ENCODE peak calls at places on chromosomes 3 and 15, in six cellular contexts. A is upper lobe of right lung, M is psoas muscle, T is kidney epithelial cell, Y is heart left ventricle, N is suprapubic skin. Q is an unnamed sample.

GRCh38 chr15:88476635-88477038 is 9.1 kb downstream of the MRPS11 start:
- DNase-seq in A (no peak), M (no peak), T (no peak), Y (peak; percentile 34), N (peak; percentile 55), Q (no peak)

GRCh38 chr3:197456271-197457091 is 99.3 kb downstream of the BDH1 start:
- DNase-seq in A (peak; percentile 93), M (peak; percentile 92), T (peak; percentile 64), Y (peak; percentile 86), N (peak; percentile 94), Q (peak; percentile 87)

GRCh38 chr3:59540241-59540640 is 490.4 kb upstream of the CFAP20DC start:
- DNase-seq in A (no peak), M (no peak), T (no peak), Y (no peak), N (no peak), Q (no peak)

GRCh38 chr3:31213869-31214486 is 318.7 kb upstream of the STT3B start:
- DNase-seq in A (no peak), M (no peak), T (no peak), Y (no peak), N (no peak), Q (no peak)

GRCh38 chr15:66962522-66962921 is 102.9 kb upstream of the SMAD3 start:
- DNase-seq in A (no peak), M (no peak), T (no peak), Y (no peak), N (no peak), Q (no peak)

GRCh38 chr3:129708328-129708861 is 101.9 kb upstream of the PLXND1 start:
- DNase-seq in A (no peak), M (no peak), T (no peak), Y (no peak), N (no peak), Q (no peak)

GRCh38 chr15:40130799-40131502 is 22.3 kb upstream of the BMF start:
- DNase-seq in A (no peak), M (no peak), T (no peak), Y (no peak), N (peak; percentile 20), Q (no peak)

GRCh38 chr15:95629503-95630168 is 700.9 kb upstream of the NR2F2 start:
- DNase-seq in A (no peak), M (no peak), T (no peak), Y (no peak), N (no peak), Q (no peak)

GRCh38 chr15:78341057-78341763 is 1.1 kb downstream of the CRABP1 start:
- DNase-seq in A (no peak), M (no peak), T (no peak), Y (no peak), N (no peak), Q (peak; percentile 22)

GRCh38 chr15:68808091-68808490 is 12.6 kb downstream of the ANP32A start:
- DNase-seq in A (no peak), M (no peak), T (no peak), Y (no peak), N (no peak), Q (no peak)

GRCh38 chr3:4979401-4980228 is at the start of gene BHLHE40:
- DNase-seq in A (no peak), M (no peak), T (no peak), Y (no peak), N (no peak), Q (peak; percentile 96)

GRCh38 chr3:50649451-50649931 is 25.2 kb upstream of the DOCK3 start:
- DNase-seq in A (no peak), M (peak; percentile 68), T (no peak), Y (peak; percentile 83), N (no peak), Q (no peak)

GRCh38 chr3:44555753-44556152 is 760 bp downstream of the ZKSCAN7 start:
- DNase-seq in A (no peak), M (no peak), T (no peak), Y (no peak), N (no peak), Q (no peak)

GRCh38 chr15:66919421-66919820 is 146.0 kb upstream of the SMAD3 start:
- DNase-seq in A (no peak), M (no peak), T (no peak), Y (no peak), N (no peak), Q (no peak)

GRCh38 chr3:52061116-52061910 is 4.9 kb upstream of the DUSP7 start:
- DNase-seq in A (no peak), M (no peak), T (no peak), Y (no peak), N (no peak), Q (no peak)

GRCh38 chr3:108493862-108494261 is 16.5 kb downstream of the MYH15 start:
- DNase-seq in A (no peak), M (no peak), T (no peak), Y (no peak), N (no peak), Q (peak; percentile 47)

GRCh38 chr3:98869391-98869790 is 32.1 kb downstream of the DCBLD2 start:
- DNase-seq in A (no peak), M (no peak), T (no peak), Y (no peak), N (no peak), Q (no peak)

GRCh38 chr3:195416795-195417194 is 26.0 kb downstream of the ACAP2 start:
- DNase-seq in A (no peak), M (no peak), T (no peak), Y (no peak), N (no peak), Q (no peak)

GRCh38 chr3:132414841-132415240 is 2.5 kb upstream of the DNAJC13 start:
- DNase-seq in A (no peak), M (no peak), T (no peak), Y (no peak), N (no peak), Q (no peak)

GRCh38 chr15:67708500-67708899 is 116.8 kb upstream of the SKOR1 start:
- DNase-seq in A (no peak), M (no peak), T (no peak), Y (no peak), N (no peak), Q (no peak)

GRCh38 chr3:168096210-168096795 is 579 bp upstream of the GOLIM4 start:
- DNase-seq in A (peak; percentile 79), M (peak; percentile 75), T (peak; percentile 72), Y (peak; percentile 54), N (peak; percentile 78), Q (peak; percentile 69)

GRCh38 chr3:66268864-66269263 is 48.1 kb downstream of the SLC25A26 start:
- DNase-seq in A (no peak), M (no peak), T (no peak), Y (no peak), N (no peak), Q (no peak)

GRCh38 chr3:52520716-52521487 is 12.8 kb downstream of the NT5DC2 start:
- DNase-seq in A (no peak), M (peak; percentile 42), T (no peak), Y (no peak), N (no peak), Q (no peak)

GRCh38 chr3:41117398-41117870 is 81.9 kb upstream of the CTNNB1 start:
- DNase-seq in A (peak; percentile 98), M (peak; percentile 89), T (peak; percentile 88), Y (peak; percentile 90), N (peak; percentile 91), Q (peak; percentile 98)
- H3K4me3 ChIP-seq in A (no peak overlapping the region), M (no peak overlapping the region), T (no peak overlapping the region), Y (peak overlapping the region; percentile 5), N (no peak overlapping the region), Q (no peak overlapping the region)

DNA sequence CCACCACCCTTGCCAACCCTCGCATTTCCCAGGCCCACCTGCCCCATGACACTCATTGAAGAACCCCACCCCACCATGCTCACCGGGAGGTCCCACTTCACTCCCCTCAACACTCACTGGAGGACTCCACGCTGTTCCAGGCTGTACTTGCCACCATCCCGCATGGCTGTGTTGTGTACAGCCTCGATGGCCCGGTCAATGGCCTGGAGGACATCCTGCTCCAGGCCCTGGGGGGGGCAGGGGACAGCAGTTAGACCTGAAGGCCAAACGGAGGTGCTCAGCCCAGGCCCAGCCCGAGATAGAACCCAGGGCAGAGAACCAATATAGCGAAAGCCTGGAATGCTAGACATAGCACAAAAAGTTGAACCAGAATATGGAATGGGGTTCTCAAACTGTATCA is 2.9 kb downstream of the NCKIPSD start:
- DNase-seq in A (no peak), M (no peak), T (no peak), Y (no peak), N (no peak), Q (no peak)
- H3K36me3 ChIP-seq in A (peaks cover 41% of the 10 kb centered on the region), M (peaks cover 50% of the 10 kb centered on the region), T (peaks cover 3% of the 10 kb centered on the region), Y (peaks cover 6% of the 10 kb centered on the region), N (peaks cover 55% of the 10 kb centered on the region), Q (peaks cover 52% of the 10 kb centered on the region)

GRCh38 chr3:14151471-14152083 is 26.7 kb downstream of the TMEM43 start:
- DNase-seq in A (no peak), M (no peak), T (no peak), Y (no peak), N (no peak), Q (no peak)

GRCh38 chr3:14153663-14154062 is 24.7 kb downstream of the XPC start:
- DNase-seq in A (no peak), M (no peak), T (no peak), Y (peak; percentile 10), N (peak; percentile 52), Q (no peak)

GRCh38 chr3:14150491-14151230 is 25.8 kb downstream of the TMEM43 start:
- DNase-seq in A (no peak), M (no peak), T (no peak), Y (no peak), N (peak; percentile 44), Q (no peak)

GRCh38 chr3:14152963-14153355 is 25.4 kb downstream of the XPC start:
- DNase-seq in A (no peak), M (no peak), T (no peak), Y (no peak), N (no peak), Q (no peak)

GRCh38 chr3:14152233-14152962 is 26.0 kb downstream of the XPC start:
- DNase-seq in A (no peak), M (no peak), T (no peak), Y (peak; percentile 8), N (no peak), Q (no peak)
- TF ChIP-seq CTCF in A (no peak), M (no peak), T (peak; percentile 32), Y (no peak), N (no peak), Q (no peak)

GRCh38 chr3:85475346-85475745 is 516.6 kb downstream of the CADM2 start:
- DNase-seq in A (no peak), M (no peak), T (no peak), Y (no peak), N (no peak), Q (no peak)

GRCh38 chr3:85482193-85482450 is 523.3 kb downstream of the CADM2 start:
- DNase-seq in A (no peak), M (no peak), T (no peak), Y (no peak), N (no peak), Q (no peak)

GRCh38 chr3:85481411-85482192 is 522.8 kb downstream of the CADM2 start:
- DNase-seq in A (no peak), M (no peak), T (no peak), Y (no peak), N (no peak), Q (no peak)

GRCh38 chr3:85476891-85477495 is 518.2 kb downstream of the CADM2 start:
- DNase-seq in A (no peak), M (no peak), T (no peak), Y (no peak), N (no peak), Q (no peak)
- H3K4me3 ChIP-seq in A (no peak overlapping the region), M (peak overlapping the region; percentile 22), T (no peak overlapping the region), Y (no peak overlapping the region), N (no peak overlapping the region), Q (no peak overlapping the region)

Q was measured in left lung.